ENCODE peak calls at places on chromosomes 13 and 19, in five cellular contexts. H, R, B, D and N are unnamed samples.

GRCh38 chr19:43936219-43936618 is 1.1 kb upstream of the ZNF45 start:
- DNase-seq in H (no peak), R (no peak), B (no peak), D (no peak), N (no peak)

GRCh38 chr19:35608250-35608649 is 4.3 kb upstream of the HAUS5 start:
- DNase-seq in H (no peak), R (no peak), B (no peak), D (no peak), N (no peak)

GRCh38 chr13:94343243-94343585 is 136.3 kb downstream of the DCT start:
- DNase-seq in H (no peak), R (no peak), B (no peak), D (peak; percentile 70), N (no peak)

GRCh38 chr19:40733149-40733548 is 16.2 kb downstream of the ITPKC start:
- DNase-seq in H (no peak), R (no peak), B (no peak), D (no peak), N (no peak)

GRCh38 chr19:16376649-16377048 is 52.0 kb downstream of the KLF2 start:
- DNase-seq in H (no peak), R (no peak), B (no peak), D (no peak), N (no peak)

GRCh38 chr13:20136781-20137703 is 23.8 kb downstream of the GJA3 start:
- DNase-seq in H (no peak), R (no peak), B (no peak), D (peak; percentile 9), N (no peak)

GRCh38 chr13:25692156-25692555 is 320.4 kb downstream of the ATP8A2 start:
- DNase-seq in H (no peak), R (no peak), B (no peak), D (no peak), N (no peak)

GRCh38 chr13:54489359-54489758 is 1460.7 kb downstream of the OLFM4 start:
- DNase-seq in H (no peak), R (no peak), B (no peak), D (no peak), N (no peak)

GRCh38 chr19:5564930-5565329 is 2.8 kb downstream of the TINCR start:
- DNase-seq in H (no peak), R (no peak), B (no peak), D (no peak), N (no peak)

GRCh38 chr13:107238262-107238661 is 670.3 kb upstream of the ARGLU1 start:
- DNase-seq in H (no peak), R (no peak), B (no peak), D (no peak), N (no peak)

GRCh38 chr19:14048439-14049153 is 13.3 kb downstream of the PALM3 start:
- DNase-seq in H (no peak), R (peak; percentile 67), B (peak; percentile 89), D (peak; percentile 10), N (no peak)

GRCh38 chr19:45913874-45914830 is at the start of gene NANOS2:
- DNase-seq in H (no peak), R (no peak), B (no peak), D (no peak), N (no peak)

GRCh38 chr19:40740747-40741146 is 9.5 kb downstream of the ACTMAP start:
- DNase-seq in H (no peak), R (no peak), B (no peak), D (no peak), N (no peak)

GRCh38 chr13:88429862-88430261 is 758.7 kb downstream of the SLITRK5 start:
- DNase-seq in H (no peak), R (no peak), B (no peak), D (no peak), N (no peak)

GRCh38 chr19:42255766-42256750 is 1.1 kb upstream of the ERF start:
- DNase-seq in H (no peak), R (peak; percentile 66), B (peak; percentile 82), D (peak; percentile 39), N (no peak)

GRCh38 chr19:2478324-2478755 is 2.4 kb downstream of the GADD45B start:
- DNase-seq in H (peak; percentile 53), R (peak; percentile 56), B (peak; percentile 83), D (peak; percentile 72), N (peak; percentile 59)

GRCh38 chr19:4507150-4507452 is 11.2 kb downstream of the PLIN4 start:
- DNase-seq in H (no peak), R (peak; percentile 56), B (no peak), D (no peak), N (no peak)

GRCh38 chr13:47133024-47133445 is 236.2 kb upstream of the HTR2A start:
- DNase-seq in H (no peak), R (no peak), B (no peak), D (peak; percentile 29), N (no peak)

GRCh38 chr13:112651750-112652511 is 37.9 kb upstream of the ATP11A start:
- DNase-seq in H (no peak), R (no peak), B (no peak), D (no peak), N (no peak)

GRCh38 chr19:9528757-9529336 is 9.6 kb downstream of the ZNF426 start:
- DNase-seq in H (no peak), R (no peak), B (no peak), D (peak; percentile 14), N (no peak)

GRCh38 chr19:14686411-14686810 is 3.4 kb upstream of the ZNF333 start:
- DNase-seq in H (no peak), R (no peak), B (no peak), D (no peak), N (no peak)

GRCh38 chr13:81610613-81611012 is 1269.7 kb upstream of the SPRY2 start:
- DNase-seq in H (no peak), R (no peak), B (no peak), D (no peak), N (no peak)

GRCh38 chr13:44955421-44955820 is 33.9 kb downstream of the NUFIP1 start:
- DNase-seq in H (no peak), R (no peak), B (no peak), D (no peak), N (no peak)

GRCh38 chr19:42143341-42144234 is 11.3 kb upstream of the POU2F2 start:
- DNase-seq in H (no peak), R (no peak), B (no peak), D (peak; percentile 29), N (no peak)

GRCh38 chr13:100789025-100789424 is 114.4 kb upstream of the TMTC4 start:
- DNase-seq in H (no peak), R (no peak), B (no peak), D (no peak), N (no peak)

GRCh38 chr13:100788540-100788939 is 113.9 kb upstream of the TMTC4 start:
- DNase-seq in H (no peak), R (no peak), B (no peak), D (no peak), N (no peak)

GRCh38 chr13:100789481-100789880 is 114.9 kb upstream of the TMTC4 start:
- DNase-seq in H (no peak), R (no peak), B (no peak), D (peak; percentile 54), N (no peak)

GRCh38 chr13:100790405-100790804 is 115.8 kb upstream of the TMTC4 start:
- DNase-seq in H (no peak), R (no peak), B (no peak), D (no peak), N (no peak)

DNA sequence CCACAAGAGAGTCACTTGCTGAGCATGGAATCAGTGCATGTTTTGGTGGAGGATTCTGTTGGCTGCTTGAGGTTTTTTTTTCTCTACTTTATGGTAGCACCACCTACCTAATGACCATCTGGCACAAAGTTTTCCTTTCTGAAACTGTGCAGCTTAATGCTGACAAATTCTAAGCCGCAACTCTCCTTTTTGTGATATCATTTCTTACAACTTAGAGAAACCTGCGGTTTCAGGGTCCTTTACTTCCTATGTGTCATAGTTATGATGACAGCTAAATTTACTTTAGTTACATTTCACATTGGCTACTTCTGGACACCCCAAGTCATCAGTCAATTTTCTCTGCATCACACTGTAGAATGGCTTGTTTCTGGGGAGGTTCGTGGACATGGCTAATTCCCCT is 115.4 kb upstream of the TMTC4 start:
- DNase-seq in H (no peak), R (no peak), B (no peak), D (peak; percentile 35), N (no peak)
- H3K27ac ChIP-seq in H (no peak overlapping the region), R (no peak overlapping the region), B (no peak overlapping the region), D (no peak overlapping the region), N (peak overlapping the region; percentile 20)

GRCh38 chr13:51541809-51542258 is 42.4 kb upstream of the WDFY2 start:
- DNase-seq in H (no peak), R (peak; percentile 41), B (no peak), D (no peak), N (no peak)
- H3K27ac ChIP-seq in H (no peak overlapping the region), R (no peak overlapping the region), B (no peak overlapping the region), D (no peak overlapping the region), N (no peak overlapping the region)

DNA sequence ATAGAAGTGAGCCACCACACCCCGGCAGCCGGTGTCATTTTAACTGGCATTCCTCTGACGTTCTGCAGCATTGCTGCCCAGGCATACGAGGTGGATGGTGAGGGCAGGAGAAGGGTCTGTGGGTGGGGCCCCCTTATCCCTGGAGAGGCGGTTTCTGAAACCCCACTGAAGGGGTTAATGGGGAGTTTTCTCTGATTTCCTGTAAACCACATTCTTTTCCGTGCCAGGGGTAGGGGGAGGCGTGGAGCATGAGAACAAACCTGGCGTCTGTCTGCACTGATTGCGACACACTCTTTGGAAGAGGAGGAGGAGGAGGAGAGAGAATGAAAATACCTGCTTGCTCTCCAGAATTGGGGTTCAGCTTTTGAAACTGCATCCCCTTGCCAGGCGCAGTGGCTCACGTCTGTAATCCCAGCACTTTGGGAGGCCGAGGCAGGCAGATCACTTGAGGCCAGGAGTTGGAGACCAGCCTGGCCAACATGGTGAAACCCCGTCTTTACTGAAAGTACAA is 2.7 kb upstream of the C3 start:
- DNase-seq in H (no peak), R (peak; percentile 80), B (no peak), D (peak; percentile 52), N (no peak)
- H3K27ac ChIP-seq in H (peak overlapping the region; percentile 23), R (peak overlapping the region; percentile 71), B (no peak overlapping the region), D (no peak overlapping the region), N (no peak overlapping the region)

GRCh38 chr19:11641241-11641640 is 44.0 kb downstream of the ZNF627 start:
- DNase-seq in H (no peak), R (no peak), B (no peak), D (no peak), N (no peak)

GRCh38 chr19:11639245-11639601 is 41.9 kb downstream of the ZNF627 start:
- DNase-seq in H (no peak), R (no peak), B (no peak), D (no peak), N (no peak)

GRCh38 chr19:11642902-11643301 is 45.6 kb downstream of the ZNF627 start:
- DNase-seq in H (no peak), R (no peak), B (no peak), D (no peak), N (no peak)

DNA sequence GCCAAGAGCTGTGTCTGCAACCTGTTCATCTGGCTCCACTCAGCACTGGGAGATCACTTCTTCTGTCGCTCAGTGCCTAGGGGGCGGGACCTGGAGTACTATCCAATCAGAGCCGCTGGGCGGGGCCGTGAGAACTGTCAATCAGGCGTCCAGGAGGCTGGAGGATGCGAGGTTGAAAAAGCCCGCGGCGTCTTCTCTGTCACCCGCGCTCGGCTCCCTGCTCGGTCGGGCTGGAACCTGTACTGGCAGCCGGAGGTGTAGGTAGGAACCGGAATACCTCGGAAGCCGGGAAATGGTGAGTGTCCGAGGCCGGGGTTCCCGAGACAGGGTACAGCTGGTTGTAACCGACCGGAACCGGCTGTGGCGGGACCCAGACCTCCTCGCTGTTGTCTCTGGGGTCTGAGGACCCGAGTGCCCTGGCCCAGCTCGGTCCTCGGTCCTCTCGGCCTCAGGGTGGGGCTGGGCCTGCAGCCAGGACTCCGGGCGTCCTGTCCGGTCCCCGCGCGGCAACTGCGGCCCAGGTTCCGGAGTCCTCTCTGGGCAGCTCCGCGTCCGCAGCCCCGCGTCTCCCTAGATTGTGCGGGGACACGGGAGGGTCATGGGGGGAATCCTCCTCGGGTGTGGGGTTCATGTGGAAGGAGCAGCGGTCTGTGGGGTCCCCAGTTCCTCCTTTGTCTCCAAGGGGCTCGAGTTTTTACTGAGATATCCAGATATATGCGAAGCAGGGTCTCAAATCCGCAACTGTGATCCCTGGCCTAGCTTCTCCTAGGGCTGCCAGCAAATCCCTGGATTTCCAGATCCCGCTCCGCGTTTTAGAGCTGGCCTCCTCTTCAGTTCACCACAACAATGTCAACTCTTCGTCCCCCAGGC is 42.6 kb downstream of the ZNF627 start:
- DNase-seq in H (peak; percentile 83), R (peak; percentile 98), B (peak; percentile 98), D (peak; percentile 85), N (peak; percentile 75)
- H3K27ac ChIP-seq in H (no peak overlapping the region), R (no peak overlapping the region), B (no peak overlapping the region), D (peak overlapping the region; percentile 63), N (peak overlapping the region; percentile 39)